ENCODE peak calls at places on chromosomes 13 and 19, in six cellular contexts. One of them, this sample, is unnamed.

GRCh38 chr13:106083620-106084350 is 451.7 kb downstream of the EFNB2 start:
- DNase-seq in uterus: no peak
- DNase-seq in fibroblast of lung: peak; percentile 47
- DNase-seq in psoas muscle: no peak
- DNase-seq in dorsolateral prefrontal cortex: peak; percentile 47
- DNase-seq in keratinocyte: no peak
- DNase-seq in this sample: no peak

GRCh38 chr19:18009412-18010066 is 1.6 kb downstream of the ARRDC2 start:
- DNase-seq in dorsolateral prefrontal cortex: no peak
- DNase-seq in keratinocyte: no peak
- DNase-seq in psoas muscle: peak; percentile 39
- DNase-seq in uterus: no peak
- DNase-seq in fibroblast of lung: peak; percentile 39
- DNase-seq in this sample: no peak

GRCh38 chr19:1231729-1232128 is 6.1 kb downstream of the CBARP start:
- DNase-seq in keratinocyte: no peak
- DNase-seq in uterus: no peak
- DNase-seq in fibroblast of lung: no peak
- DNase-seq in psoas muscle: no peak
- DNase-seq in dorsolateral prefrontal cortex: no peak
- DNase-seq in this sample: no peak

GRCh38 chr19:38691938-38692457 is 44.5 kb downstream of the ACTN4 start:
- DNase-seq in uterus: peak; percentile 95
- DNase-seq in psoas muscle: peak; percentile 67
- DNase-seq in fibroblast of lung: peak; percentile 98
- DNase-seq in dorsolateral prefrontal cortex: no peak
- DNase-seq in keratinocyte: no peak
- DNase-seq in this sample: peak; percentile 84

GRCh38 chr19:50909240-50910070 is 1.7 kb downstream of the KLK4 start:
- DNase-seq in dorsolateral prefrontal cortex: no peak
- DNase-seq in psoas muscle: peak; percentile 19
- DNase-seq in keratinocyte: no peak
- DNase-seq in uterus: peak; percentile 19
- DNase-seq in fibroblast of lung: no peak
- DNase-seq in this sample: no peak

GRCh38 chr19:38830039-38830733 is 1.4 kb downstream of the ECH1 start:
- DNase-seq in psoas muscle: no peak
- DNase-seq in uterus: no peak
- DNase-seq in dorsolateral prefrontal cortex: no peak
- DNase-seq in fibroblast of lung: peak; percentile 45
- DNase-seq in keratinocyte: no peak
- DNase-seq in this sample: no peak

GRCh38 chr13:38979891-38980627 is 10.6 kb downstream of the STOML3 start:
- DNase-seq in dorsolateral prefrontal cortex: peak; percentile 39
- DNase-seq in uterus: peak; percentile 19
- DNase-seq in keratinocyte: no peak
- DNase-seq in psoas muscle: peak; percentile 23
- DNase-seq in fibroblast of lung: no peak
- DNase-seq in this sample: no peak

GRCh38 chr19:43699506-43700367 is 16.1 kb upstream of the IRGC start:
- DNase-seq in dorsolateral prefrontal cortex: peak; percentile 30
- DNase-seq in psoas muscle: peak; percentile 34
- DNase-seq in fibroblast of lung: peak; percentile 52
- DNase-seq in keratinocyte: no peak
- DNase-seq in uterus: no peak
- DNase-seq in this sample: no peak

GRCh38 chr19:42010245-42011126 is 16.5 kb upstream of the ATP1A3 start:
- DNase-seq in uterus: no peak
- DNase-seq in fibroblast of lung: no peak
- DNase-seq in dorsolateral prefrontal cortex: no peak
- DNase-seq in psoas muscle: no peak
- DNase-seq in keratinocyte: no peak
- DNase-seq in this sample: no peak

GRCh38 chr13:94656766-94657165 is 55.1 kb downstream of the GPR180 start:
- DNase-seq in uterus: no peak
- DNase-seq in psoas muscle: no peak
- DNase-seq in dorsolateral prefrontal cortex: no peak
- DNase-seq in keratinocyte: peak; percentile 84
- DNase-seq in fibroblast of lung: peak; percentile 96
- DNase-seq in this sample: peak; percentile 64

GRCh38 chr19:4064551-4065260 is 2.0 kb downstream of the ZBTB7A start:
- DNase-seq in fibroblast of lung: peak; percentile 32
- DNase-seq in keratinocyte: no peak
- DNase-seq in uterus: peak; percentile 73
- DNase-seq in psoas muscle: peak; percentile 73
- DNase-seq in dorsolateral prefrontal cortex: peak; percentile 62
- DNase-seq in this sample: no peak

GRCh38 chr13:53788286-53788685 is 759.7 kb downstream of the OLFM4 start:
- DNase-seq in dorsolateral prefrontal cortex: no peak
- DNase-seq in fibroblast of lung: no peak
- DNase-seq in psoas muscle: no peak
- DNase-seq in keratinocyte: no peak
- DNase-seq in uterus: no peak
- DNase-seq in this sample: no peak

GRCh38 chr13:104796581-104796980 is 1730.4 kb upstream of the SLC10A2 start:
- DNase-seq in dorsolateral prefrontal cortex: no peak
- DNase-seq in uterus: no peak
- DNase-seq in psoas muscle: no peak
- DNase-seq in keratinocyte: no peak
- DNase-seq in fibroblast of lung: peak; percentile 39
- DNase-seq in this sample: no peak

GRCh38 chr19:46919324-46919723 is 58.5 kb downstream of the ARHGAP35 start:
- DNase-seq in fibroblast of lung: peak; percentile 50
- DNase-seq in dorsolateral prefrontal cortex: no peak
- DNase-seq in keratinocyte: no peak
- DNase-seq in psoas muscle: no peak
- DNase-seq in uterus: no peak
- DNase-seq in this sample: peak; percentile 16

GRCh38 chr19:38653028-38653571 is 5.7 kb downstream of the ACTN4 start:
- DNase-seq in dorsolateral prefrontal cortex: no peak
- DNase-seq in fibroblast of lung: peak; percentile 57
- DNase-seq in uterus: peak; percentile 73
- DNase-seq in keratinocyte: no peak
- DNase-seq in psoas muscle: no peak
- DNase-seq in this sample: no peak

GRCh38 chr13:24899601-24900000 is 135.6 kb downstream of the RNF17 start:
- DNase-seq in keratinocyte: no peak
- DNase-seq in fibroblast of lung: peak; percentile 45
- DNase-seq in psoas muscle: no peak
- DNase-seq in uterus: no peak
- DNase-seq in dorsolateral prefrontal cortex: no peak
- DNase-seq in this sample: no peak

GRCh38 chr19:40119380-40119779 is 28.6 kb upstream of the ZNF780A start:
- DNase-seq in fibroblast of lung: no peak
- DNase-seq in dorsolateral prefrontal cortex: no peak
- DNase-seq in psoas muscle: no peak
- DNase-seq in keratinocyte: no peak
- DNase-seq in uterus: no peak
- DNase-seq in this sample: no peak

GRCh38 chr13:97225533-97225932 is 3.4 kb downstream of the MBNL2 start:
- DNase-seq in uterus: no peak
- DNase-seq in keratinocyte: no peak
- DNase-seq in psoas muscle: no peak
- DNase-seq in dorsolateral prefrontal cortex: no peak
- DNase-seq in fibroblast of lung: no peak
- DNase-seq in this sample: no peak
- H3K4me3 ChIP-seq in uterus: peak overlapping the region; percentile 70
- H3K4me3 ChIP-seq in keratinocyte: peak overlapping the region; percentile 83
- H3K4me3 ChIP-seq in psoas muscle: peak overlapping the region; percentile 83
- H3K4me3 ChIP-seq in dorsolateral prefrontal cortex: peak overlapping the region; percentile 90
- H3K4me3 ChIP-seq in fibroblast of lung: peak overlapping the region; percentile 98
- H3K4me3 ChIP-seq in this sample: peak overlapping the region; percentile 66

DNA sequence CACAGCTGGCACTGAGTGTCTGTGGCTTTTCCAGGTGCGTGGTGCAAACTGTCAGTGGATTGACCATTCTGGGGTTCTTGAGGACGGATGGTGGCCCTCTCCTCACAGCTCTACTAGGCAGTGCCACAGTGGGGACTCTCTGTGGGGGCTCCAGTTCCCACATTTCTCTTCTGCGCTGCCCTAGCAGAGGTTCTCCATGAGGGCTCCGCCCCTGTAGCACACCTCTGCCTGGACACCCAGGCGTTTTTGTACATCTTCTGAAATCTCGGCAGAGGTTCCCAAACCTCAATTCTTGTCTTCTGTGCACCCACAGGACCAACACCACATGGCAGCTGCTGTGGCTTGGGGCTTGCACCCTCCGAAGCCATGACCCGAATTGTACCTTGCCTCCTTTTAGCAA is 9.2 kb downstream of the ZNF627 start:
- DNase-seq in fibroblast of lung: no peak
- DNase-seq in dorsolateral prefrontal cortex: no peak
- DNase-seq in keratinocyte: no peak
- DNase-seq in uterus: no peak
- DNase-seq in psoas muscle: no peak
- DNase-seq in this sample: no peak
- TF ChIP-seq CTCF in fibroblast of lung: no peak
- TF ChIP-seq CTCF in dorsolateral prefrontal cortex: no peak
- TF ChIP-seq CTCF in keratinocyte: no peak
- TF ChIP-seq CTCF in uterus: no peak
- TF ChIP-seq CTCF in psoas muscle: no peak
- TF ChIP-seq CTCF in this sample: no peak

DNA sequence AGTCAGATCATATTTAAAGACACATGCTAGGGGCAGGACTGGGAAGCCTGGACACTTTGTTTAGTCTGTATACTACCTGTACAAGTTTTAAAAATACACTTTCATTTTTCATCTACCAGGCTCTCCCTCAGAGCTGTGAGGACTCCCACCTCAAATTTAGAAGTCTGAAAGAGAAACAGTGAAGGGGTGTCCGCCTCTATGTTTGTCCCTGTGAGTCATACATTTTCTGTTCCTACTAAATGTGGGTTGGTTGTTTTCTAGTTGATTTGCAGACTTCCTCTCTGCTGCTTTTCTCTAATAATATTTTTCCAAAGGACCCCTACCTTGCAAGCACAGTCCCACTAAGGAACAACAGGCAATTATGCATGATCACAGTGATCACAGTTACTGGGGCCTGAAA is 110.5 kb downstream of the ENOX1 start:
- DNase-seq in fibroblast of lung: no peak
- DNase-seq in uterus: no peak
- DNase-seq in keratinocyte: no peak
- DNase-seq in psoas muscle: no peak
- DNase-seq in dorsolateral prefrontal cortex: no peak
- DNase-seq in this sample: no peak
- H3K27me3 ChIP-seq in fibroblast of lung: no peaks in the 10 kb centered on the region
- H3K27me3 ChIP-seq in uterus: no peaks in the 10 kb centered on the region
- H3K27me3 ChIP-seq in keratinocyte: no peaks in the 10 kb centered on the region
- H3K27me3 ChIP-seq in psoas muscle: no peaks in the 10 kb centered on the region
- H3K27me3 ChIP-seq in dorsolateral prefrontal cortex: no peaks in the 10 kb centered on the region
- H3K27me3 ChIP-seq in this sample: no peaks in the 10 kb centered on the region

GRCh38 chr19:54462072-54462712 is 1.4 kb downstream of the LENG9 start:
- DNase-seq in fibroblast of lung: no peak
- DNase-seq in dorsolateral prefrontal cortex: no peak
- DNase-seq in keratinocyte: no peak
- DNase-seq in psoas muscle: peak; percentile 14
- DNase-seq in uterus: no peak
- DNase-seq in this sample: no peak
- H3K4me3 ChIP-seq in fibroblast of lung: peak overlapping the region; percentile 53
- H3K4me3 ChIP-seq in dorsolateral prefrontal cortex: peak overlapping the region; percentile 56
- H3K4me3 ChIP-seq in keratinocyte: peak overlapping the region; percentile 48
- H3K4me3 ChIP-seq in psoas muscle: peak overlapping the region; percentile 78
- H3K4me3 ChIP-seq in uterus: no peak overlapping the region
- H3K4me3 ChIP-seq in this sample: peak overlapping the region; percentile 56

GRCh38 chr13:96898855-96899254 is 95.4 kb downstream of the OXGR1 start:
- DNase-seq in uterus: no peak
- DNase-seq in keratinocyte: no peak
- DNase-seq in dorsolateral prefrontal cortex: peak; percentile 38
- DNase-seq in psoas muscle: no peak
- DNase-seq in fibroblast of lung: no peak
- DNase-seq in this sample: no peak
- TF ChIP-seq CTCF in uterus: no peak
- TF ChIP-seq CTCF in keratinocyte: no peak
- TF ChIP-seq CTCF in dorsolateral prefrontal cortex: no peak
- TF ChIP-seq CTCF in psoas muscle: no peak
- TF ChIP-seq CTCF in fibroblast of lung: no peak
- TF ChIP-seq CTCF in this sample: no peak

GRCh38 chr13:111143875-111144540 is 28.9 kb downstream of the ARHGEF7 start:
- DNase-seq in fibroblast of lung: no peak
- DNase-seq in dorsolateral prefrontal cortex: no peak
- DNase-seq in psoas muscle: no peak
- DNase-seq in keratinocyte: no peak
- DNase-seq in uterus: no peak
- DNase-seq in this sample: no peak

GRCh38 chr13:111139452-111139851 is 24.3 kb downstream of the ARHGEF7 start:
- DNase-seq in keratinocyte: no peak
- DNase-seq in dorsolateral prefrontal cortex: no peak
- DNase-seq in psoas muscle: no peak
- DNase-seq in uterus: no peak
- DNase-seq in fibroblast of lung: no peak
- DNase-seq in this sample: no peak

GRCh38 chr13:111140562-111141105 is 25.5 kb downstream of the ARHGEF7 start:
- DNase-seq in dorsolateral prefrontal cortex: no peak
- DNase-seq in psoas muscle: no peak
- DNase-seq in keratinocyte: no peak
- DNase-seq in uterus: no peak
- DNase-seq in fibroblast of lung: no peak
- DNase-seq in this sample: no peak

GRCh38 chr13:111142472-111142871 is 27.4 kb downstream of the ARHGEF7 start:
- DNase-seq in dorsolateral prefrontal cortex: no peak
- DNase-seq in fibroblast of lung: no peak
- DNase-seq in uterus: no peak
- DNase-seq in psoas muscle: no peak
- DNase-seq in keratinocyte: no peak
- DNase-seq in this sample: no peak

DNA sequence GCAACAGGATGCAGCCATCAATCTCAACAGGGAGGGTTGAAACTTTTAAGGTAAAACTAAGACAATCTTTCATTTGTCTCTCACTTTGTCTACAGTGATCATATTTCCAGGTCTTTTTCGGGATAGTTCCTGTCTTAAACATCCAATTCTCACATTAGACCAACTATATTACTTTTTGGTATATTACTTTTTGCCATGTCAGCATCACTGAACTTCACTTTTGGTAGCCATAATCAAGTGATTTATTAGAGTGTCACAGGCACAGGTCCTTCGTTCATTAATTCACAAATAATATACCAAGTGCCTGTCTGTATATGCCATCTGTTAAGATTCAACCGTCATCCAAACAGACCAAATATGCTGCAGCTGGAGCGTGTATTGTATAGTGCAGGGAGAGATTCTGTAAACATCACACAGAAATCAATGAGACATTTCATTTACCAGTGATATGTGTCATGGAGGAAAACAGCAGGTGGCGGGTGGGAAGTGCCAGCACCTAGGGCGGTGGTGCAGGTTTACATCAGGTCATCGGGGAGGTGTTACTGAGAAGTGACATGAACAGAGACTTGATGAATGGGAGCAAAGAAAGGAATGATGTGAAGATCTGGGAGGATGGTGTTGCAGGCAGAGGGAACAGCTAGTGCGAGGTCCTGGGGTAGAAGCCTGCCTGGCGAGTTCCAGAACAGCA is 24.9 kb downstream of the ARHGEF7 start:
- DNase-seq in uterus: no peak
- DNase-seq in keratinocyte: no peak
- DNase-seq in dorsolateral prefrontal cortex: no peak
- DNase-seq in psoas muscle: no peak
- DNase-seq in fibroblast of lung: no peak
- DNase-seq in this sample: no peak
- H3K27me3 ChIP-seq in uterus: no peaks in the 10 kb centered on the region
- H3K27me3 ChIP-seq in keratinocyte: peaks cover 24% of the 10 kb centered on the region
- H3K27me3 ChIP-seq in dorsolateral prefrontal cortex: no peaks in the 10 kb centered on the region
- H3K27me3 ChIP-seq in psoas muscle: no peaks in the 10 kb centered on the region
- H3K27me3 ChIP-seq in fibroblast of lung: peaks cover 5% of the 10 kb centered on the region
- H3K27me3 ChIP-seq in this sample: peaks cover 5% of the 10 kb centered on the region

GRCh38 chr13:44652223-44652622 is 76.1 kb upstream of the TSC22D1 start:
- DNase-seq in fibroblast of lung: no peak
- DNase-seq in psoas muscle: no peak
- DNase-seq in uterus: no peak
- DNase-seq in dorsolateral prefrontal cortex: no peak
- DNase-seq in keratinocyte: no peak
- DNase-seq in this sample: no peak
- H3K4me3 ChIP-seq in fibroblast of lung: no peak overlapping the region
- H3K4me3 ChIP-seq in psoas muscle: no peak overlapping the region
- H3K4me3 ChIP-seq in uterus: no peak overlapping the region
- H3K4me3 ChIP-seq in dorsolateral prefrontal cortex: no peak overlapping the region
- H3K4me3 ChIP-seq in keratinocyte: no peak overlapping the region
- H3K4me3 ChIP-seq in this sample: no peak overlapping the region